ENCODE peak calls at places on chromosomes 2 and 18, in nine cellular contexts. One of them, this sample, is unnamed.

GRCh38 chr2:128441341-128442052 is 122.8 kb upstream of the HS6ST1 start:
- DNase-seq in AG04449: no peak
- DNase-seq in NCI-H187 treated with DMSO at 0.1 percent for 48 hours: no peak
- DNase-seq in GM23338: no peak
- DNase-seq in neural progenitor cell: no peak
- DNase-seq in effector memory CD8-positive, alpha-beta T cell: no peak
- DNase-seq in IMR-90: no peak
- DNase-seq in naive B cell: no peak
- DNase-seq in progenitor cell of endocrine pancreas: peak
- DNase-seq in this sample: no peak

GRCh38 chr18:74248189-74248975 is 43.4 kb downstream of the CYB5A start:
- DNase-seq in naive B cell: peak
- DNase-seq in GM23338: no peak
- DNase-seq in NCI-H187 treated with DMSO at 0.1 percent for 48 hours: no peak
- DNase-seq in progenitor cell of endocrine pancreas: no peak
- DNase-seq in effector memory CD8-positive, alpha-beta T cell: no peak
- DNase-seq in AG04449: no peak
- DNase-seq in IMR-90: no peak
- DNase-seq in neural progenitor cell: no peak
- DNase-seq in this sample: no peak

GRCh38 chr2:239194731-239195317 is 206.0 kb downstream of the HDAC4 start:
- DNase-seq in IMR-90: no peak
- DNase-seq in naive B cell: no peak
- DNase-seq in effector memory CD8-positive, alpha-beta T cell: no peak
- DNase-seq in neural progenitor cell: no peak
- DNase-seq in GM23338: no peak
- DNase-seq in progenitor cell of endocrine pancreas: peak
- DNase-seq in NCI-H187 treated with DMSO at 0.1 percent for 48 hours: no peak
- DNase-seq in AG04449: no peak
- DNase-seq in this sample: peak

GRCh38 chr2:58131191-58132011 is 84.8 kb downstream of the VRK2 start:
- DNase-seq in neural progenitor cell: no peak
- DNase-seq in progenitor cell of endocrine pancreas: no peak
- DNase-seq in GM23338: peak
- DNase-seq in naive B cell: no peak
- DNase-seq in NCI-H187 treated with DMSO at 0.1 percent for 48 hours: no peak
- DNase-seq in IMR-90: peak
- DNase-seq in effector memory CD8-positive, alpha-beta T cell: no peak
- DNase-seq in AG04449: no peak
- DNase-seq in this sample: no peak

GRCh38 chr2:105731511-105731910 is 13.2 kb upstream of the NCK2 start:
- DNase-seq in NCI-H187 treated with DMSO at 0.1 percent for 48 hours: no peak
- DNase-seq in AG04449: no peak
- DNase-seq in progenitor cell of endocrine pancreas: no peak
- DNase-seq in effector memory CD8-positive, alpha-beta T cell: no peak
- DNase-seq in GM23338: no peak
- DNase-seq in IMR-90: no peak
- DNase-seq in neural progenitor cell: no peak
- DNase-seq in naive B cell: no peak
- DNase-seq in this sample: no peak

GRCh38 chr2:19158899-19159298 is 199.5 kb downstream of the OSR1 start:
- DNase-seq in GM23338: no peak
- DNase-seq in AG04449: no peak
- DNase-seq in progenitor cell of endocrine pancreas: no peak
- DNase-seq in IMR-90: peak
- DNase-seq in neural progenitor cell: peak
- DNase-seq in NCI-H187 treated with DMSO at 0.1 percent for 48 hours: no peak
- DNase-seq in naive B cell: no peak
- DNase-seq in effector memory CD8-positive, alpha-beta T cell: no peak
- DNase-seq in this sample: no peak

GRCh38 chr18:12741351-12741750 is 38.5 kb downstream of the PSMG2 start:
- DNase-seq in GM23338: no peak
- DNase-seq in IMR-90: peak
- DNase-seq in NCI-H187 treated with DMSO at 0.1 percent for 48 hours: peak
- DNase-seq in progenitor cell of endocrine pancreas: no peak
- DNase-seq in neural progenitor cell: no peak
- DNase-seq in naive B cell: no peak
- DNase-seq in effector memory CD8-positive, alpha-beta T cell: no peak
- DNase-seq in AG04449: peak
- DNase-seq in this sample: no peak

GRCh38 chr2:132871829-132872228 is 201.8 kb upstream of the LYPD1 start:
- DNase-seq in GM23338: no peak
- DNase-seq in neural progenitor cell: peak
- DNase-seq in IMR-90: no peak
- DNase-seq in AG04449: no peak
- DNase-seq in progenitor cell of endocrine pancreas: no peak
- DNase-seq in effector memory CD8-positive, alpha-beta T cell: no peak
- DNase-seq in naive B cell: no peak
- DNase-seq in NCI-H187 treated with DMSO at 0.1 percent for 48 hours: no peak
- DNase-seq in this sample: no peak

GRCh38 chr2:105454801-105455485 is 56.1 kb upstream of the FHL2 start:
- DNase-seq in GM23338: peak
- DNase-seq in NCI-H187 treated with DMSO at 0.1 percent for 48 hours: no peak
- DNase-seq in effector memory CD8-positive, alpha-beta T cell: no peak
- DNase-seq in AG04449: peak
- DNase-seq in progenitor cell of endocrine pancreas: no peak
- DNase-seq in neural progenitor cell: peak
- DNase-seq in naive B cell: peak
- DNase-seq in IMR-90: peak
- DNase-seq in this sample: peak

GRCh38 chr18:74064510-74064909 is 83.1 kb downstream of the FBXO15 start:
- DNase-seq in NCI-H187 treated with DMSO at 0.1 percent for 48 hours: no peak
- DNase-seq in progenitor cell of endocrine pancreas: no peak
- DNase-seq in naive B cell: peak
- DNase-seq in neural progenitor cell: no peak
- DNase-seq in effector memory CD8-positive, alpha-beta T cell: no peak
- DNase-seq in IMR-90: peak
- DNase-seq in AG04449: no peak
- DNase-seq in GM23338: no peak
- DNase-seq in this sample: no peak

GRCh38 chr2:220499281-220499680 is 871.9 kb downstream of the SLC4A3 start:
- DNase-seq in IMR-90: peak
- DNase-seq in NCI-H187 treated with DMSO at 0.1 percent for 48 hours: peak
- DNase-seq in naive B cell: no peak
- DNase-seq in effector memory CD8-positive, alpha-beta T cell: no peak
- DNase-seq in GM23338: no peak
- DNase-seq in neural progenitor cell: peak
- DNase-seq in progenitor cell of endocrine pancreas: no peak
- DNase-seq in AG04449: no peak
- DNase-seq in this sample: no peak

GRCh38 chr18:12841070-12841469 is 43.0 kb downstream of the PTPN2 start:
- DNase-seq in naive B cell: no peak
- DNase-seq in progenitor cell of endocrine pancreas: no peak
- DNase-seq in GM23338: peak
- DNase-seq in NCI-H187 treated with DMSO at 0.1 percent for 48 hours: no peak
- DNase-seq in effector memory CD8-positive, alpha-beta T cell: no peak
- DNase-seq in AG04449: no peak
- DNase-seq in IMR-90: no peak
- DNase-seq in neural progenitor cell: no peak
- DNase-seq in this sample: no peak

GRCh38 chr2:121192576-121192975 is 92.4 kb downstream of the TFCP2L1 start:
- DNase-seq in AG04449: no peak
- DNase-seq in neural progenitor cell: no peak
- DNase-seq in IMR-90: no peak
- DNase-seq in progenitor cell of endocrine pancreas: no peak
- DNase-seq in NCI-H187 treated with DMSO at 0.1 percent for 48 hours: no peak
- DNase-seq in effector memory CD8-positive, alpha-beta T cell: no peak
- DNase-seq in GM23338: no peak
- DNase-seq in naive B cell: no peak
- DNase-seq in this sample: no peak

GRCh38 chr18:57776354-57776753 is 26.8 kb downstream of the ATP8B1 start:
- DNase-seq in effector memory CD8-positive, alpha-beta T cell: no peak
- DNase-seq in AG04449: no peak
- DNase-seq in GM23338: no peak
- DNase-seq in IMR-90: no peak
- DNase-seq in progenitor cell of endocrine pancreas: no peak
- DNase-seq in neural progenitor cell: no peak
- DNase-seq in naive B cell: no peak
- DNase-seq in NCI-H187 treated with DMSO at 0.1 percent for 48 hours: no peak
- DNase-seq in this sample: no peak

GRCh38 chr2:109472331-109473005 is 141.3 kb downstream of the SEPTIN10 start:
- DNase-seq in NCI-H187 treated with DMSO at 0.1 percent for 48 hours: no peak
- DNase-seq in AG04449: no peak
- DNase-seq in IMR-90: no peak
- DNase-seq in GM23338: no peak
- DNase-seq in effector memory CD8-positive, alpha-beta T cell: no peak
- DNase-seq in naive B cell: no peak
- DNase-seq in progenitor cell of endocrine pancreas: no peak
- DNase-seq in neural progenitor cell: no peak
- DNase-seq in this sample: no peak